ENCODE peak calls at places on chromosomes 16 and 17, in eight cellular contexts. One of them, this sample, is unnamed.

GRCh38 chr16:49673442-49673841 is 182.5 kb downstream of the ZNF423 start:
- DNase-seq in A549: no peak
- DNase-seq in mammary epithelial cell: no peak
- DNase-seq in astrocyte of the spinal cord: no peak
- DNase-seq in right cardiac atrium: no peak
- DNase-seq in right atrium auricular region: no peak
- DNase-seq in fibroblast of lung: no peak
- DNase-seq in PC-3: no peak
- DNase-seq in this sample: no peak

GRCh38 chr17:36661688-36662087 is 60.3 kb downstream of the MRM1 start:
- DNase-seq in A549: no peak
- DNase-seq in mammary epithelial cell: no peak
- DNase-seq in astrocyte of the spinal cord: no peak
- DNase-seq in right cardiac atrium: no peak
- DNase-seq in right atrium auricular region: no peak
- DNase-seq in fibroblast of lung: no peak
- DNase-seq in PC-3: no peak
- DNase-seq in this sample: no peak

GRCh38 chr17:38897176-38897575 is 27.3 kb downstream of the LASP1 start:
- DNase-seq in A549: no peak
- DNase-seq in mammary epithelial cell: no peak
- DNase-seq in astrocyte of the spinal cord: no peak
- DNase-seq in right cardiac atrium: peak
- DNase-seq in right atrium auricular region: peak
- DNase-seq in fibroblast of lung: no peak
- DNase-seq in PC-3: no peak
- DNase-seq in this sample: no peak

GRCh38 chr17:67496286-67496685 is 119.2 kb downstream of the PITPNC1 start:
- DNase-seq in A549: no peak
- DNase-seq in mammary epithelial cell: no peak
- DNase-seq in astrocyte of the spinal cord: peak
- DNase-seq in right cardiac atrium: no peak
- DNase-seq in right atrium auricular region: no peak
- DNase-seq in fibroblast of lung: no peak
- DNase-seq in PC-3: no peak
- DNase-seq in this sample: no peak

GRCh38 chr17:5592382-5592781 is 8.1 kb upstream of the NLRP1 start:
- DNase-seq in A549: peak
- DNase-seq in mammary epithelial cell: peak
- DNase-seq in astrocyte of the spinal cord: peak
- DNase-seq in right cardiac atrium: no peak
- DNase-seq in right atrium auricular region: no peak
- DNase-seq in fibroblast of lung: peak
- DNase-seq in PC-3: peak
- DNase-seq in this sample: no peak

GRCh38 chr17:4998027-4998665 is 396 bp downstream of the KIF1C start:
- DNase-seq in A549: peak
- DNase-seq in mammary epithelial cell: no peak
- DNase-seq in astrocyte of the spinal cord: peak
- DNase-seq in right cardiac atrium: peak
- DNase-seq in right atrium auricular region: no peak
- DNase-seq in fibroblast of lung: peak
- DNase-seq in PC-3: no peak
- DNase-seq in this sample: no peak

GRCh38 chr16:2835638-2836493 is 5.8 kb downstream of the ZG16B start:
- DNase-seq in A549: peak
- DNase-seq in mammary epithelial cell: peak
- DNase-seq in astrocyte of the spinal cord: peak
- DNase-seq in right cardiac atrium: no peak
- DNase-seq in right atrium auricular region: no peak
- DNase-seq in fibroblast of lung: peak
- DNase-seq in PC-3: peak
- DNase-seq in this sample: peak

GRCh38 chr16:75820672-75821071 is 94.4 kb upstream of the CPHXL start:
- DNase-seq in A549: peak
- DNase-seq in mammary epithelial cell: peak
- DNase-seq in astrocyte of the spinal cord: no peak
- DNase-seq in right cardiac atrium: no peak
- DNase-seq in right atrium auricular region: no peak
- DNase-seq in fibroblast of lung: no peak
- DNase-seq in PC-3: peak
- DNase-seq in this sample: no peak

GRCh38 chr16:70715113-70715711 is 29.4 kb upstream of the MTSS2 start:
- DNase-seq in A549: peak
- DNase-seq in mammary epithelial cell: peak
- DNase-seq in astrocyte of the spinal cord: peak
- DNase-seq in right cardiac atrium: peak
- DNase-seq in right atrium auricular region: peak
- DNase-seq in fibroblast of lung: peak
- DNase-seq in PC-3: peak
- DNase-seq in this sample: peak

GRCh38 chr17:61480414-61480807 is 28.2 kb downstream of the TBX4 start:
- DNase-seq in A549: no peak
- DNase-seq in mammary epithelial cell: no peak
- DNase-seq in astrocyte of the spinal cord: no peak
- DNase-seq in right cardiac atrium: no peak
- DNase-seq in right atrium auricular region: no peak
- DNase-seq in fibroblast of lung: no peak
- DNase-seq in PC-3: no peak
- DNase-seq in this sample: no peak

GRCh38 chr17:60659156-60659555 is 18.5 kb upstream of the BCAS3 start:
- DNase-seq in A549: no peak
- DNase-seq in mammary epithelial cell: no peak
- DNase-seq in astrocyte of the spinal cord: no peak
- DNase-seq in right cardiac atrium: no peak
- DNase-seq in right atrium auricular region: no peak
- DNase-seq in fibroblast of lung: no peak
- DNase-seq in PC-3: no peak
- DNase-seq in this sample: no peak

GRCh38 chr17:63493411-63493810 is 16.6 kb downstream of the ACE start:
- DNase-seq in A549: no peak
- DNase-seq in mammary epithelial cell: no peak
- DNase-seq in astrocyte of the spinal cord: no peak
- DNase-seq in right cardiac atrium: no peak
- DNase-seq in right atrium auricular region: no peak
- DNase-seq in fibroblast of lung: no peak
- DNase-seq in PC-3: no peak
- DNase-seq in this sample: no peak

GRCh38 chr17:47945080-47945479 is 3.7 kb downstream of the PNPO start:
- DNase-seq in A549: no peak
- DNase-seq in mammary epithelial cell: no peak
- DNase-seq in astrocyte of the spinal cord: no peak
- DNase-seq in right cardiac atrium: no peak
- DNase-seq in right atrium auricular region: no peak
- DNase-seq in fibroblast of lung: no peak
- DNase-seq in PC-3: no peak
- DNase-seq in this sample: no peak

GRCh38 chr17:47941246-47941997 is at the start of gene PNPO:
- DNase-seq in A549: peak
- DNase-seq in mammary epithelial cell: peak
- DNase-seq in astrocyte of the spinal cord: peak
- DNase-seq in right cardiac atrium: peak
- DNase-seq in right atrium auricular region: peak
- DNase-seq in fibroblast of lung: peak
- DNase-seq in PC-3: peak
- DNase-seq in this sample: peak

GRCh38 chr17:47941998-47942490 is 673 bp downstream of the PNPO start:
- DNase-seq in A549: no peak
- DNase-seq in mammary epithelial cell: no peak
- DNase-seq in astrocyte of the spinal cord: no peak
- DNase-seq in right cardiac atrium: no peak
- DNase-seq in right atrium auricular region: no peak
- DNase-seq in fibroblast of lung: no peak
- DNase-seq in PC-3: no peak
- DNase-seq in this sample: no peak

GRCh38 chr17:47945529-47946508 is 4.4 kb downstream of the PNPO start:
- DNase-seq in A549: no peak
- DNase-seq in mammary epithelial cell: no peak
- DNase-seq in astrocyte of the spinal cord: no peak
- DNase-seq in right cardiac atrium: no peak
- DNase-seq in right atrium auricular region: no peak
- DNase-seq in fibroblast of lung: no peak
- DNase-seq in PC-3: no peak
- DNase-seq in this sample: no peak

DNA sequence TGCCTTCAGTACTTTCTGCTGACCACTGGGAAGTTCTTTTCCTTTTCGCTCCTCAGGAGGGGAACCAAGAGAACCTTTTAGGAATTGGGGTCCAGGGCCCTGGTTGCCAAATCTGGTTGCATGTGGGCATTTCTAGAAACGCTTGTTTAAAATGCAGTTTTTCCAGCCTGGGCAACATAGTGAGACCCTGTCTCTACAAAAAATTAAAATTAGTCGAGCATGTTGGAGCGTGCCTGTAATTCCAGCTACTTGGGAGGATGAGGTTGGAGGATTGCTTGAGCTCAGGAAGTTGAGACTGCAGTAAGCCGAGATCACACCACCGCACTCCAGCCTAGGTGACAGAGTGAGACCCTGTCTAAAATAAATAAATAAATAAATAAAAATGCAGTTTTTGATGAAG is 1.2 kb downstream of the PNPO start:
- DNase-seq in A549: no peak
- DNase-seq in mammary epithelial cell: no peak
- DNase-seq in astrocyte of the spinal cord: no peak
- DNase-seq in right cardiac atrium: no peak
- DNase-seq in right atrium auricular region: no peak
- DNase-seq in fibroblast of lung: no peak
- DNase-seq in PC-3: no peak
- DNase-seq in this sample: no peak
- H3K4me3 ChIP-seq in A549: peak
- H3K4me3 ChIP-seq in mammary epithelial cell: peak
- H3K4me3 ChIP-seq in astrocyte of the spinal cord: peak
- H3K4me3 ChIP-seq in right cardiac atrium: peak
- H3K4me3 ChIP-seq in right atrium auricular region: no peak
- H3K4me3 ChIP-seq in fibroblast of lung: peak
- H3K4me3 ChIP-seq in PC-3: peak
- H3K4me3 ChIP-seq in this sample: peak

GRCh38 chr16:683396-684066 is 603 bp downstream of the JMJD8 start:
- DNase-seq in A549: peak
- DNase-seq in mammary epithelial cell: peak
- DNase-seq in astrocyte of the spinal cord: no peak
- DNase-seq in right cardiac atrium: no peak
- DNase-seq in right atrium auricular region: no peak
- DNase-seq in fibroblast of lung: no peak
- DNase-seq in PC-3: no peak
- DNase-seq in this sample: no peak

GRCh38 chr16:685967-686366 is 1.8 kb upstream of the JMJD8 start:
- DNase-seq in A549: peak
- DNase-seq in mammary epithelial cell: no peak
- DNase-seq in astrocyte of the spinal cord: peak
- DNase-seq in right cardiac atrium: no peak
- DNase-seq in right atrium auricular region: no peak
- DNase-seq in fibroblast of lung: peak
- DNase-seq in PC-3: peak
- DNase-seq in this sample: no peak

GRCh38 chr16:684067-684794 is at the start of gene JMJD8:
- DNase-seq in A549: peak
- DNase-seq in mammary epithelial cell: peak
- DNase-seq in astrocyte of the spinal cord: peak
- DNase-seq in right cardiac atrium: peak
- DNase-seq in right atrium auricular region: peak
- DNase-seq in fibroblast of lung: peak
- DNase-seq in PC-3: peak
- DNase-seq in this sample: peak

GRCh38 chr16:686459-687260 is 2.5 kb upstream of the JMJD8 start:
- DNase-seq in A549: no peak
- DNase-seq in mammary epithelial cell: no peak
- DNase-seq in astrocyte of the spinal cord: no peak
- DNase-seq in right cardiac atrium: no peak
- DNase-seq in right atrium auricular region: no peak
- DNase-seq in fibroblast of lung: no peak
- DNase-seq in PC-3: no peak
- DNase-seq in this sample: no peak

DNA sequence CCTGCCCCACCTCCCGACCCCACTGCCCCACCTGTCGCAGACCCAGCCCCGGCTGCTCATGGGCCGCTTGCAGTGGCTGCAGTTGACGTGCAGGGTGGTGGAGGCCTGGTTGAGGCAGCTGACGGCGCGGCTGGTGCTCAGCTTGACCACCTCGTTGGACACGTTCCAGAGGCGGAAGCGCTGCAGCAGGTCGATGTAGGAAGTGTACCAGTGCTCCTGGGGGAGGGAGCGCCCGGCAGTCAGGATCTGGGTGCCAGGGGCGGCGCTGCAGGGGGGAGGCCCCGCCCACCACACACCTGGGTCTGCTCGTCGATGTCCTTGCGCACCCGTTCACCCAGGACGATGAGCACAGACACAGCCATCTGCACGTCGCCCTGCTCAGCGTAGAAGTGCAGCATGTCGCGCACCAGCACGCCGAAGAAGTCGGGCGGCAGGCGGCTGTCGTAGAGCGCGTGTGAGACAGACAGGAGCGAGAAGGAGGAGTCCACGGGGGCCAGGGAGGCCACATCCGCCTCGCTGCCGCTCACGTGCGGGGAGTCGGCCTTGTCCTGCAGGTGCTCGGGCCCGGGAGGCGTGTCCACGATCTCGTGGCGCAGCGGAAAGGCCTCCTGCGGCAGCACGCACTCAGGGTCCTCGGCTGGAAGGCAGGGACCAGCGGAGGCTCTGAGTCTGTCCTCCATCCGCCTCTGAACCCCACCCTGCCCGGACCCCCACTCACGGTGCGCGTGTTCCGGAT is 995 bp upstream of the JMJD8 start:
- DNase-seq in A549: no peak
- DNase-seq in mammary epithelial cell: no peak
- DNase-seq in astrocyte of the spinal cord: no peak
- DNase-seq in right cardiac atrium: no peak
- DNase-seq in right atrium auricular region: no peak
- DNase-seq in fibroblast of lung: no peak
- DNase-seq in PC-3: no peak
- DNase-seq in this sample: no peak
- H3K4me3 ChIP-seq in A549: peak
- H3K4me3 ChIP-seq in mammary epithelial cell: no peak
- H3K4me3 ChIP-seq in astrocyte of the spinal cord: no peak
- H3K4me3 ChIP-seq in right cardiac atrium: no peak
- H3K4me3 ChIP-seq in right atrium auricular region: no peak
- H3K4me3 ChIP-seq in fibroblast of lung: no peak
- H3K4me3 ChIP-seq in PC-3: no peak
- H3K4me3 ChIP-seq in this sample: no peak

GRCh38 chr17:44375196-44376017 is 11.8 kb upstream of the FAM171A2 start:
- DNase-seq in A549: no peak
- DNase-seq in mammary epithelial cell: no peak
- DNase-seq in astrocyte of the spinal cord: no peak
- DNase-seq in right cardiac atrium: no peak
- DNase-seq in right atrium auricular region: no peak
- DNase-seq in fibroblast of lung: no peak
- DNase-seq in PC-3: no peak
- DNase-seq in this sample: no peak
- H3K4me3 ChIP-seq in A549: no peak
- H3K4me3 ChIP-seq in mammary epithelial cell: no peak
- H3K4me3 ChIP-seq in astrocyte of the spinal cord: no peak
- H3K4me3 ChIP-seq in right cardiac atrium: no peak
- H3K4me3 ChIP-seq in right atrium auricular region: no peak
- H3K4me3 ChIP-seq in fibroblast of lung: no peak
- H3K4me3 ChIP-seq in PC-3: no peak
- H3K4me3 ChIP-seq in this sample: no peak

DNA sequence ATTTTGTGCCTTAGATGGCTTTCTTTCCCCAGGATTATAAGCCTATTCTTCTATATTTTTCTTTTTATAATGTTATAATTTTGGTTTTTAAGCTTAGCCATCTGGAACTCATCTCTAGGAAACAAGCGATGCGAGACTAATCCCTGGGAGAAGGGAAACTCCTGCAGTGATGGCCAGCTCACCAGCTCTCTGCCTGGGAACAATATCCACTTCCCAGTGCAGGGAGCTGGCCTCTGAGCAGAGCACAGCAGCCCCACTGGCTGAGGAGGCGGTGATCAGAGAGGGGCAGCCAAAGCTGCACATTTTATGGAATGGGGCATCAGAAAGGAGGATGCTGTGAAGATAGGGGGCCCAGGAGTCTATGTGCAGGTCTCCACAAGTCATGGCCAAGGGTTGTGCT is 183.3 kb downstream of the LGALS9B start:
- DNase-seq in A549: no peak
- DNase-seq in mammary epithelial cell: no peak
- DNase-seq in astrocyte of the spinal cord: peak
- DNase-seq in right cardiac atrium: no peak
- DNase-seq in right atrium auricular region: no peak
- DNase-seq in fibroblast of lung: no peak
- DNase-seq in PC-3: no peak
- DNase-seq in this sample: no peak
- H3K4me3 ChIP-seq in A549: no peak
- H3K4me3 ChIP-seq in mammary epithelial cell: no peak
- H3K4me3 ChIP-seq in astrocyte of the spinal cord: no peak
- H3K4me3 ChIP-seq in right cardiac atrium: no peak
- H3K4me3 ChIP-seq in right atrium auricular region: no peak
- H3K4me3 ChIP-seq in fibroblast of lung: no peak
- H3K4me3 ChIP-seq in PC-3: no peak
- H3K4me3 ChIP-seq in this sample: no peak